ENCODE peak calls at places on chromosomes 7 and 10, in five cellular contexts. A is prostate gland, I is breast epithelium, B is HepG2, U is right lobe of liver. E is an unnamed sample.

GRCh38 chr10:71436268-71436922 is 39.7 kb downstream of the CDH23 start:
- DNase-seq in A (no peak), U (peak), B (no peak), I (no peak), E (no peak)

GRCh38 chr7:45691155-45691656 is 117.0 kb downstream of the ADCY1 start:
- DNase-seq in A (peak), I (no peak), U (peak), B (peak), E (no peak)

GRCh38 chr7:147513451-147513850 is 1077.1 kb upstream of the C7orf33 start:
- DNase-seq in A (no peak), I (no peak), B (no peak), U (no peak), E (no peak)

GRCh38 chr7:1176891-1177373 is 16.9 kb upstream of the ZFAND2A start:
- DNase-seq in I (no peak), U (peak), A (no peak), B (peak), E (peak)

GRCh38 chr7:74269757-74270277 is 15.6 kb upstream of the RFC2 start:
- DNase-seq in A (no peak), U (peak), B (peak), I (no peak), E (peak)

GRCh38 chr7:11491811-11492210 is 340.2 kb downstream of the THSD7A start:
- DNase-seq in B (no peak), A (no peak), I (no peak), U (no peak), E (no peak)

GRCh38 chr7:28083159-28083997 is 97.2 kb downstream of the JAZF1 start:
- DNase-seq in I (no peak), A (peak), U (peak), B (no peak), E (peak)

GRCh38 chr7:68440870-68441269 is 1157.4 kb upstream of the AUTS2 start:
- DNase-seq in U (no peak), A (no peak), I (no peak), B (no peak), E (peak)

GRCh38 chr10:73650537-73651331 is 5.1 kb downstream of the SYNPO2L start:
- DNase-seq in U (no peak), I (no peak), A (no peak), B (no peak), E (peak)

GRCh38 chr7:100567751-100568175 is 5.9 kb downstream of the SAP25 start:
- DNase-seq in U (peak), I (no peak), B (peak), A (no peak), E (peak)

GRCh38 chr7:150977382-150978135 is 562 bp downstream of the KCNH2 start:
- DNase-seq in U (no peak), B (no peak), A (no peak), I (no peak), E (no peak)

GRCh38 chr7:132932321-132933075 is 149.4 kb downstream of the CHCHD3 start:
- DNase-seq in A (no peak), B (no peak), I (no peak), U (no peak), E (peak)

GRCh38 chr10:16770141-16770540 is 47.1 kb downstream of the RSU1 start:
- DNase-seq in I (no peak), U (no peak), A (no peak), B (no peak), E (no peak)

GRCh38 chr10:78053201-78053868 is 19.7 kb downstream of the RPS24 start:
- DNase-seq in A (no peak), U (no peak), I (no peak), B (no peak), E (no peak)

GRCh38 chr10:83988435-83988834 is 150.9 kb upstream of the GHITM start:
- DNase-seq in I (no peak), B (no peak), A (no peak), U (no peak), E (no peak)

GRCh38 chr7:117025891-117026290 is 72.6 kb downstream of the ST7 start:
- DNase-seq in I (no peak), B (no peak), U (no peak), A (no peak), E (no peak)

GRCh38 chr7:134907639-134908038 is 78.7 kb upstream of the AGBL3 start:
- DNase-seq in A (no peak), U (no peak), B (no peak), I (peak), E (no peak)

GRCh38 chr10:2108496-2108895 is 371.2 kb upstream of the ADARB2 start:
- DNase-seq in A (no peak), B (no peak), U (no peak), I (no peak), E (no peak)

GRCh38 chr7:158432369-158433270 is 155.0 kb downstream of the PTPRN2 start:
- DNase-seq in B (peak), U (no peak), A (peak), I (no peak), E (peak)

GRCh38 chr7:66642186-66642585 is 13.5 kb downstream of the KCTD7 start:
- DNase-seq in B (no peak), U (no peak), I (no peak), A (no peak), E (no peak)

GRCh38 chr10:4459531-4459930 is 366.5 kb upstream of the AKR1E2 start:
- DNase-seq in I (no peak), U (no peak), B (peak), A (no peak), E (no peak)

GRCh38 chr10:26534384-26534783 is 96.2 kb downstream of the APBB1IP start:
- DNase-seq in U (no peak), A (no peak), I (no peak), B (no peak), E (no peak)

GRCh38 chr10:101617824-101618568 is 29.9 kb downstream of the DPCD start:
- DNase-seq in A (no peak), B (no peak), U (no peak), I (no peak), E (no peak)

GRCh38 chr7:151315038-151315655 is 26.5 kb upstream of the NUB1 start:
- DNase-seq in B (peak), I (peak), U (peak), A (peak), E (peak)

GRCh38 chr7:51590746-51591145 is 274.1 kb upstream of the COBL start:
- DNase-seq in B (no peak), A (no peak), I (no peak), U (no peak), E (no peak)

GRCh38 chr7:40301486-40302065 is 166.8 kb downstream of the SUGCT start:
- DNase-seq in A (no peak), I (no peak), B (no peak), U (no peak), E (no peak)

GRCh38 chr10:7915923-7916322 is 97.6 kb downstream of the TAF3 start:
- DNase-seq in U (no peak), I (no peak), A (peak), B (no peak), E (no peak)

GRCh38 chr10:132693676-132694075 is 92.3 kb downstream of the NKX6-2 start:
- DNase-seq in A (no peak), I (no peak), U (no peak), B (no peak), E (no peak)

GRCh38 chr10:51047857-51048256 is 26.4 kb upstream of the PRKG1 start:
- DNase-seq in I (no peak), U (no peak), A (no peak), B (no peak), E (no peak)
- TF ChIP-seq CTCF in I (no peak), U (peak), A (no peak), B (no peak), E (no peak)

DNA sequence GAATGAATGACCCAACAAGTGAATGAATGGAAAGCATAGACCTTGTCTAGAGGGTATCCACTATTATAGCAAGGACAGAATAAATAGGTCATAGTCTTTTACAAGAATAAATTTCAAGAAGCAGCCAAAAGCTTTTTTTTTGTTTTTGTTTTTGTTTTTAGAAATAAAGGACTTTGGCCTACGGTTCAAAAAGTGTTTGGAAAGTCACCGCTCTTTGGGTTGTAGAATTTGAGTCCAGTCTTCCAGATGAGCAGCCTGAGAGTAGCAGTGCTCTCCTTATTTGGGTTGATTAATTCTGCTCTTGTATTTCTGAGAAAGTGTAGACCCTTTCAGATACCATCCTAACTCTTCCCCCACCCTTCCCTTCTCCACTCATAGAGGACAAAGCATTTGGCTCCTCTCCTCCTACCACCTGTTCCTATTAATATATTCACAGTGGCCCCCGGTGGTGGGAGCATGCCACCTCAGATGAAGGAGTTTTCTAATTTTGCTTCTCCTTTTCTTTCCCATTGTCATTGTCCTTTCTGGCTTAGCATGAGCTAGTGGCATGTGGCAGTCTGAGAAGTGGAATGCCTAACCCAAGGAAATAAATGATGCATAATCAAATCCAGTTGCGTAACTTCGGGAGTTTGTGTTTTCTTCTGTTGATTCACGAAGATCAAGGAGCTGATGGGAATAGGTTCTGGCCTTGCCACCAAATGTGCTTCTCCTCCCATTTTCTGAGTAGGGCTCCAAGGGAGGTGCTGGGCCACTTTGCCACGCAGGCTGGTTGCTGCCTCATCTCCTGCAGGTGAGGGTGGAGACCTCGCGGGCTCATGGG is 114.7 kb downstream of the CHN2 start:
- DNase-seq in A (no peak), B (peak), U (no peak), I (no peak), E (no peak)
- TF ChIP-seq POLR2A in A (no peak), B (no peak), U (no peak), I (no peak), E (no peak)

DNA sequence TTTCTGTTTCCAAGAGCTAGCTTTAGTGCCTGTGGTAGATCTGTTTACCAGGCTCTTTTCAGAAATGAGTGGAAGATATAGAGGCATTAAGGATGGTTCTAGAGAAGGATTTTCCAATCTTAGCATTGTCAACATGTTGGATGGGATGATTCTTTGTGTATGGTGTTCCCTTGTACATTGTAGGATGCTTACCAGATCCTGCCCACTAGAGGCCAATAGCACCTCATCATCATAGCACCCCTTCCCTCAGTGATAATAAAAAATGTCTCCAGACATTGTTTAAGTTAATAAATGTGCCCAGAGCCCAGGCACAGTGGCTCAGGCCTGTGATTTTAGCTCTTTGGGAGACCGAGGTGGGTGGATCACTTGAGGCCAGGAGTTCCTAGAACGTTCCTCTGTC is 121.2 kb downstream of the ANKRD30A start:
- DNase-seq in A (no peak), I (no peak), U (no peak), B (no peak), E (no peak)
- TF ChIP-seq CTCF in A (no peak), I (no peak), U (no peak), B (no peak), E (peak)

DNA sequence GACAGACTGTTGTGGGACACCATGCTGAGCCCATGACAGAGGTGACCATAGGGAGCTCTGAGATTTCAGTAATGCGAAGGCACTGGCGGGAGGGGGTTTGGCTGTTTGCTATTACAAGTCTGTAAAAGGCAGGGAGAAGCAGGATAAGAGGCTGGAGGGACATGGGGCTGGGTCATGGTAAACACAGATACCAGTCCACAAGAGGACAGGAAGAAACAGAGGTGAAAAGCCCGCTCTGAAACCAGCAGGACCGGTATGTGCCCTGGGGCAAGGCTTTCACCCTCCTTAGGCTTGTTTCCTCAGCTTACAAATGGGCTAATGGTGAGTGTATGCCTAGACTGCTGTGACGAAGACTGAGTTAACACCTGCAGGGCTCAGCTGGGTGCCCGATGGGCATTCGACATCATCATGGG is 34.1 kb downstream of the ANXA11 start:
- DNase-seq in A (peak), B (no peak), U (no peak), I (peak), E (no peak)
- TF ChIP-seq POLR2A in A (peak), B (no peak), U (no peak), I (no peak), E (no peak)

GRCh38 chr10:62851449-62851848 is 35.3 kb upstream of the EGR2 start:
- DNase-seq in A (no peak), U (no peak), I (no peak), B (no peak), E (peak)
- TF ChIP-seq CTCF in A (no peak), U (no peak), I (no peak), B (peak), E (peak)

GRCh38 chr10:112446855-112447691 is at the start of the genes VTI1A and ZDHHC6:
- DNase-seq in B (peak), U (peak), I (peak), A (peak), E (peak)
- TF ChIP-seq POLR2A in B (peak), U (peak), I (peak), A (no peak), E (peak)

GRCh38 chr10:119786117-119786769 is 60.4 kb downstream of the INPP5F start:
- DNase-seq in U (no peak), A (no peak), B (peak), I (no peak), E (peak)
- TF ChIP-seq CTCF in U (no peak), A (no peak), B (no peak), I (no peak), E (no peak)

E was measured in NB4.